ENCODE peak calls at places on chromosomes 12 and 14, in five cellular contexts. One of them, this sample, is unnamed.
A peak's percentile ranks its signal among the peaks of the same experiment; 100 is the strongest.

GRCh38 chr14:104047761-104048160 is 37.7 kb upstream of the ASPG start:
- DNase-seq in ovary: no peak
- DNase-seq in neural progenitor cell: no peak
- DNase-seq in heart left ventricle: no peak
- DNase-seq in stomach: no peak
- DNase-seq in this sample: no peak

GRCh38 chr14:49950275-49951250 is 57.7 kb downstream of the ARF6 start:
- DNase-seq in heart left ventricle: no peak
- DNase-seq in ovary: no peak
- DNase-seq in stomach: peak; percentile 89
- DNase-seq in neural progenitor cell: no peak
- DNase-seq in this sample: no peak

GRCh38 chr14:67515386-67516079 is 17.6 kb upstream of the PLEKHH1 start:
- DNase-seq in ovary: no peak
- DNase-seq in neural progenitor cell: no peak
- DNase-seq in stomach: peak; percentile 29
- DNase-seq in heart left ventricle: no peak
- DNase-seq in this sample: no peak

GRCh38 chr12:121165316-121165715 is 32.6 kb downstream of the P2RX7 start:
- DNase-seq in neural progenitor cell: no peak
- DNase-seq in stomach: no peak
- DNase-seq in heart left ventricle: no peak
- DNase-seq in ovary: no peak
- DNase-seq in this sample: no peak

GRCh38 chr14:93944348-93945069 is 17.4 kb downstream of the FAM181A start:
- DNase-seq in heart left ventricle: no peak
- DNase-seq in stomach: no peak
- DNase-seq in ovary: no peak
- DNase-seq in neural progenitor cell: no peak
- DNase-seq in this sample: no peak

GRCh38 chr14:72889366-72889765 is 4.5 kb downstream of the DPF3 start:
- DNase-seq in neural progenitor cell: peak; percentile 33
- DNase-seq in heart left ventricle: no peak
- DNase-seq in stomach: no peak
- DNase-seq in ovary: no peak
- DNase-seq in this sample: no peak

GRCh38 chr12:107375231-107375630 is 281.9 kb upstream of the CRY1 start:
- DNase-seq in neural progenitor cell: no peak
- DNase-seq in ovary: no peak
- DNase-seq in stomach: no peak
- DNase-seq in heart left ventricle: no peak
- DNase-seq in this sample: no peak

GRCh38 chr14:53881161-53881846 is 75.3 kb downstream of the BMP4 start:
- DNase-seq in ovary: no peak
- DNase-seq in neural progenitor cell: no peak
- DNase-seq in heart left ventricle: no peak
- DNase-seq in stomach: no peak
- DNase-seq in this sample: no peak

GRCh38 chr14:94407906-94408305 is 19.5 kb upstream of the SERPINA1 start:
- DNase-seq in neural progenitor cell: no peak
- DNase-seq in heart left ventricle: no peak
- DNase-seq in ovary: no peak
- DNase-seq in stomach: no peak
- DNase-seq in this sample: no peak

GRCh38 chr12:116222358-116222757 is 55.1 kb downstream of the MED13L start:
- DNase-seq in heart left ventricle: peak; percentile 84
- DNase-seq in stomach: peak; percentile 82
- DNase-seq in ovary: peak; percentile 90
- DNase-seq in neural progenitor cell: no peak
- DNase-seq in this sample: no peak

GRCh38 chr14:61129168-61129745 is 148.2 kb downstream of the SLC38A6 start:
- DNase-seq in ovary: no peak
- DNase-seq in neural progenitor cell: no peak
- DNase-seq in stomach: no peak
- DNase-seq in heart left ventricle: no peak
- DNase-seq in this sample: no peak

GRCh38 chr12:47356129-47356622 is 276.4 kb upstream of the AMIGO2 start:
- DNase-seq in stomach: no peak
- DNase-seq in neural progenitor cell: no peak
- DNase-seq in ovary: no peak
- DNase-seq in heart left ventricle: no peak
- DNase-seq in this sample: no peak

GRCh38 chr14:103943673-103944072 is 1.3 kb upstream of the RD3L start:
- DNase-seq in ovary: no peak
- DNase-seq in stomach: no peak
- DNase-seq in heart left ventricle: no peak
- DNase-seq in neural progenitor cell: no peak
- DNase-seq in this sample: no peak

GRCh38 chr14:71783786-71784185 is 148.4 kb upstream of the RGS6 start:
- DNase-seq in neural progenitor cell: no peak
- DNase-seq in heart left ventricle: no peak
- DNase-seq in ovary: no peak
- DNase-seq in stomach: no peak
- DNase-seq in this sample: no peak

GRCh38 chr12:91326043-91327027 is 143.7 kb upstream of the DCN start:
- DNase-seq in heart left ventricle: peak; percentile 37
- DNase-seq in stomach: peak; percentile 33
- DNase-seq in ovary: peak; percentile 54
- DNase-seq in neural progenitor cell: peak; percentile 63
- DNase-seq in this sample: no peak

GRCh38 chr12:49496417-49497360 is 42.1 kb upstream of the KCNH3 start:
- DNase-seq in ovary: no peak
- DNase-seq in stomach: no peak
- DNase-seq in heart left ventricle: no peak
- DNase-seq in neural progenitor cell: peak; percentile 5
- DNase-seq in this sample: no peak

GRCh38 chr14:93720981-93721483 is 67.3 kb downstream of the PRIMA1 start:
- DNase-seq in ovary: no peak
- DNase-seq in heart left ventricle: no peak
- DNase-seq in stomach: no peak
- DNase-seq in neural progenitor cell: no peak
- DNase-seq in this sample: no peak

GRCh38 chr12:71756054-71756675 is 1.5 kb downstream of the RAB21 start:
- DNase-seq in neural progenitor cell: no peak
- DNase-seq in heart left ventricle: no peak
- DNase-seq in ovary: no peak
- DNase-seq in stomach: no peak
- DNase-seq in this sample: no peak

GRCh38 chr14:50829472-50830043 is 1.4 kb downstream of the NIN start:
- DNase-seq in stomach: no peak
- DNase-seq in neural progenitor cell: peak; percentile 42
- DNase-seq in ovary: no peak
- DNase-seq in heart left ventricle: no peak
- DNase-seq in this sample: no peak

GRCh38 chr14:102363182-102363952 is 626 bp downstream of the TECPR2 start:
- DNase-seq in neural progenitor cell: peak; percentile 46
- DNase-seq in heart left ventricle: no peak
- DNase-seq in ovary: no peak
- DNase-seq in stomach: peak; percentile 40
- DNase-seq in this sample: peak; percentile 75

GRCh38 chr14:106343636-106344035 is 817.3 kb downstream of the TMEM121 start:
- DNase-seq in stomach: no peak
- DNase-seq in ovary: no peak
- DNase-seq in heart left ventricle: no peak
- DNase-seq in neural progenitor cell: no peak
- DNase-seq in this sample: no peak

GRCh38 chr14:64060648-64061096 is 207.9 kb downstream of the SYNE2 start:
- DNase-seq in neural progenitor cell: peak; percentile 78
- DNase-seq in stomach: no peak
- DNase-seq in heart left ventricle: no peak
- DNase-seq in ovary: no peak
- DNase-seq in this sample: no peak

GRCh38 chr14:77014004-77014604 is 14.4 kb downstream of the IRF2BPL start:
- DNase-seq in ovary: peak; percentile 80
- DNase-seq in stomach: peak; percentile 77
- DNase-seq in heart left ventricle: peak; percentile 82
- DNase-seq in neural progenitor cell: peak; percentile 65
- DNase-seq in this sample: no peak

GRCh38 chr14:95318399-95318834 is 1.3 kb downstream of the CLMN start:
- DNase-seq in stomach: no peak
- DNase-seq in heart left ventricle: no peak
- DNase-seq in neural progenitor cell: no peak
- DNase-seq in ovary: no peak
- DNase-seq in this sample: no peak

GRCh38 chr12:47773062-47773857 is at the start of gene SLC48A1:
- DNase-seq in neural progenitor cell: peak; percentile 93
- DNase-seq in stomach: peak; percentile 83
- DNase-seq in heart left ventricle: peak; percentile 80
- DNase-seq in ovary: peak; percentile 82
- DNase-seq in this sample: peak; percentile 61

GRCh38 chr12:113852695-113853490 is 113.2 kb downstream of the RBM19 start:
- DNase-seq in ovary: no peak
- DNase-seq in stomach: no peak
- DNase-seq in neural progenitor cell: no peak
- DNase-seq in heart left ventricle: no peak
- DNase-seq in this sample: no peak

GRCh38 chr12:63948211-63948610 is 103.7 kb downstream of the SRGAP1 start:
- DNase-seq in ovary: no peak
- DNase-seq in neural progenitor cell: no peak
- DNase-seq in heart left ventricle: no peak
- DNase-seq in stomach: no peak
- DNase-seq in this sample: no peak

GRCh38 chr14:67599698-67600561 is at the start of gene PIGH:
- DNase-seq in ovary: peak; percentile 93
- DNase-seq in stomach: peak; percentile 92
- DNase-seq in neural progenitor cell: peak; percentile 95
- DNase-seq in heart left ventricle: peak; percentile 89
- DNase-seq in this sample: peak; percentile 95

GRCh38 chr12:106267535-106267934 is 19.7 kb upstream of the CKAP4 start:
- DNase-seq in neural progenitor cell: no peak
- DNase-seq in ovary: no peak
- DNase-seq in heart left ventricle: no peak
- DNase-seq in stomach: no peak
- DNase-seq in this sample: no peak

GRCh38 chr14:60647081-60647836 is 2.0 kb downstream of the SIX1 start:
- DNase-seq in stomach: no peak
- DNase-seq in neural progenitor cell: peak; percentile 80
- DNase-seq in ovary: no peak
- DNase-seq in heart left ventricle: no peak
- DNase-seq in this sample: no peak

GRCh38 chr12:27572486-27573255 is 48.7 kb downstream of the PPFIBP1 start:
- DNase-seq in neural progenitor cell: no peak
- DNase-seq in ovary: no peak
- DNase-seq in stomach: no peak
- DNase-seq in heart left ventricle: no peak
- DNase-seq in this sample: no peak

GRCh38 chr12:1047898-1048660 is 57.1 kb downstream of the ERC1 start:
- DNase-seq in heart left ventricle: no peak
- DNase-seq in neural progenitor cell: no peak
- DNase-seq in ovary: no peak
- DNase-seq in stomach: no peak
- DNase-seq in this sample: no peak
- H3K4me3 ChIP-seq in heart left ventricle: no peak overlapping the region
- H3K4me3 ChIP-seq in neural progenitor cell: no peak overlapping the region
- H3K4me3 ChIP-seq in ovary: no peak overlapping the region
- H3K4me3 ChIP-seq in stomach: no peak overlapping the region
- H3K4me3 ChIP-seq in this sample: no peak overlapping the region

DNA sequence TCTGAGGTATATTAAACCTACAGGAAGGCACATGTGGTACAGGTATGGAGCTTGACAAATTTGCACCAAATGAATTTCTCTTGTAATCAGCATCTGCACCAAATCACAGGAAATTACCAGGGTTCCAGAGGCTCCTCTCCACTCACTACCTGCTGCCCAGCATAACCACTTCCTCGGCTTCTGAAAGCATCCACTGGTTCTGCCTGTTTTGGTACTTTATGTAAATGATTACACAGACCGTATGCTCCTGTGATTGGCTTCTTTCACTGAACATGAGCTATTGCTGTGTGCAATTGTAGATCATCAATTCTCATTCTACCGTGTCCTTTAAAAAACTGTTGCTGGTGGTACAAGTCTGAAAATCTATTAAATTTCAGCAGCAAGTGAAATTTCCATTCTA is 522.1 kb downstream of the TMEM132D start:
- DNase-seq in ovary: no peak
- DNase-seq in stomach: no peak
- DNase-seq in neural progenitor cell: no peak
- DNase-seq in heart left ventricle: no peak
- DNase-seq in this sample: no peak
- TF ChIP-seq CTCF in ovary: no peak
- TF ChIP-seq CTCF in stomach: no peak
- TF ChIP-seq CTCF in neural progenitor cell: no peak
- TF ChIP-seq CTCF in heart left ventricle: no peak
- TF ChIP-seq CTCF in this sample: no peak

GRCh38 chr12:51507188-51507587 is 82.6 kb downstream of the SLC4A8 start:
- DNase-seq in neural progenitor cell: no peak
- DNase-seq in heart left ventricle: no peak
- DNase-seq in stomach: no peak
- DNase-seq in ovary: no peak
- DNase-seq in this sample: no peak
- H3K27me3 ChIP-seq in neural progenitor cell: no peaks in the 10 kb centered on the region
- H3K27me3 ChIP-seq in heart left ventricle: no peaks in the 10 kb centered on the region
- H3K27me3 ChIP-seq in stomach: no peaks in the 10 kb centered on the region
- H3K27me3 ChIP-seq in ovary: no peaks in the 10 kb centered on the region
- H3K27me3 ChIP-seq in this sample: no peaks in the 10 kb centered on the region

GRCh38 chr12:32753605-32754004 is 2.1 kb downstream of the YARS2 start:
- DNase-seq in stomach: no peak
- DNase-seq in ovary: no peak
- DNase-seq in heart left ventricle: no peak
- DNase-seq in neural progenitor cell: no peak
- DNase-seq in this sample: no peak
- H3K4me3 ChIP-seq in stomach: no peak overlapping the region
- H3K4me3 ChIP-seq in ovary: no peak overlapping the region
- H3K4me3 ChIP-seq in heart left ventricle: no peak overlapping the region
- H3K4me3 ChIP-seq in neural progenitor cell: peak overlapping the region; percentile 91
- H3K4me3 ChIP-seq in this sample: peak overlapping the region; percentile 87

DNA sequence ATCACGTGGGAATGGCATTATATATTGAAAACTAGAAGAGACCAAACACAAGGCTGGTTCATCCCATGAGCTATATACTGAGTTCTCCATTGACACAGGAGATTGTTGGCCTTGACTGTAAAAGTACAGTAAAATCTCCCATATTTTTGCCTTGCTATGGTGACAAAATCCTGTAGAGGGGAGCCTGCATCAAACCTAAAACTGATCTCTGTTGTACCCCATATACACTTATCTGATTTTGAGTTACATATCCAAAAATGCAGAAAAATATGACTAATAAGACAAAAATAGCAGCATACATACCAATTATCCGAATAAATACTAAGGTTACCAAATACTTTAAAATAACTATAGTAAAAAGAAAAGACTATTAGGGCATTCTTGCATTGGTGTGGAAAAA is 60.4 kb downstream of the TMTC3 start:
- DNase-seq in stomach: no peak
- DNase-seq in heart left ventricle: no peak
- DNase-seq in neural progenitor cell: no peak
- DNase-seq in ovary: no peak
- DNase-seq in this sample: no peak
- TF ChIP-seq CTCF in stomach: no peak
- TF ChIP-seq CTCF in heart left ventricle: no peak
- TF ChIP-seq CTCF in neural progenitor cell: no peak
- TF ChIP-seq CTCF in ovary: no peak
- TF ChIP-seq CTCF in this sample: no peak

This sample was measured in dorsolateral prefrontal cortex.